ENCODE peak calls at places on chromosome 14, in seven cellular contexts. J is HepG2, Z is HCT116, T is K562, A is endothelial cell of umbilical vein, F is GM12878, S is SK-N-SH. U is an unnamed sample.

GRCh38 chr14:25406818-25407217 is 356.9 kb upstream of the STXBP6 start:
- DNase-seq in A (peak), S (no peak), J (peak), Z (no peak), F (no peak), T (peak), U (peak)

GRCh38 chr14:53696217-53696965 is 260.2 kb downstream of the BMP4 start:
- DNase-seq in T (no peak), J (peak), A (peak), Z (no peak), F (no peak), S (no peak), U (no peak)

GRCh38 chr14:100712490-100712889 is 14.2 kb upstream of the DLK1 start:
- DNase-seq in T (no peak), J (no peak), Z (no peak), A (no peak), F (no peak), S (no peak), U (no peak)

GRCh38 chr14:32472512-32473472 is 143.7 kb downstream of the AKAP6 start:
- DNase-seq in F (no peak), A (peak), T (no peak), Z (no peak), S (no peak), J (peak), U (no peak)

GRCh38 chr14:105155071-105155651 is 13.4 kb downstream of the JAG2 start:
- DNase-seq in S (no peak), A (no peak), F (no peak), Z (no peak), J (no peak), T (no peak), U (no peak)

GRCh38 chr14:34623506-34623905 is 6.4 kb downstream of the SNX6 start:
- DNase-seq in A (peak), S (no peak), J (no peak), Z (no peak), T (no peak), F (no peak), U (no peak)

GRCh38 chr14:75837151-75837787 is 144.5 kb downstream of the TGFB3 start:
- DNase-seq in J (no peak), T (no peak), F (no peak), S (no peak), Z (no peak), A (no peak), U (no peak)

GRCh38 chr14:105139831-105140239 is 28.7 kb downstream of the JAG2 start:
- DNase-seq in T (no peak), Z (no peak), F (no peak), A (no peak), S (no peak), J (no peak), U (no peak)

GRCh38 chr14:77579065-77579464 is 37.4 kb downstream of the SPTLC2 start:
- DNase-seq in T (no peak), F (no peak), J (no peak), A (no peak), S (no peak), Z (no peak), U (no peak)

GRCh38 chr14:71487449-71487848 is 444.8 kb upstream of the RGS6 start:
- DNase-seq in T (no peak), Z (no peak), J (no peak), A (no peak), F (no peak), S (no peak), U (no peak)

GRCh38 chr14:45679852-45680251 is 426.9 kb upstream of the MIS18BP1 start:
- DNase-seq in F (no peak), T (no peak), A (peak), Z (peak), S (no peak), J (no peak), U (no peak)

GRCh38 chr14:88146881-88147649 is 142.1 kb downstream of the GPR65 start:
- DNase-seq in F (no peak), A (no peak), Z (no peak), T (no peak), S (no peak), J (no peak), U (no peak)

GRCh38 chr14:70782361-70782760 is 27.0 kb downstream of the MAP3K9 start:
- DNase-seq in J (no peak), Z (no peak), T (no peak), A (no peak), F (no peak), S (no peak), U (no peak)

GRCh38 chr14:82094819-82095218 is 561.2 kb upstream of the SEL1L start:
- DNase-seq in Z (no peak), S (no peak), F (no peak), T (no peak), A (no peak), J (no peak), U (no peak)

GRCh38 chr14:50675597-50675996 is 7.5 kb upstream of the SAV1 start:
- DNase-seq in F (no peak), Z (no peak), J (no peak), A (no peak), T (no peak), S (no peak), U (no peak)

GRCh38 chr14:50676814-50677516 is 8.9 kb upstream of the SAV1 start:
- DNase-seq in Z (no peak), F (no peak), A (no peak), J (no peak), T (no peak), S (no peak), U (no peak)

GRCh38 chr14:50678163-50678562 is 10.1 kb upstream of the SAV1 start:
- DNase-seq in Z (no peak), S (no peak), A (no peak), F (no peak), T (no peak), J (no peak), U (no peak)

GRCh38 chr14:50679674-50680073 is 11.6 kb upstream of the SAV1 start:
- DNase-seq in S (no peak), J (no peak), F (no peak), A (no peak), Z (no peak), T (no peak), U (no peak)

GRCh38 chr14:50677527-50678063 is 9.5 kb upstream of the SAV1 start:
- DNase-seq in A (peak), S (no peak), J (peak), T (no peak), Z (peak), F (peak), U (no peak)
- TF ChIP-seq MAX in A (no peak), S (no peak), J (no peak), T (no peak), Z (no peak), F (no peak), U (no peak)

DNA sequence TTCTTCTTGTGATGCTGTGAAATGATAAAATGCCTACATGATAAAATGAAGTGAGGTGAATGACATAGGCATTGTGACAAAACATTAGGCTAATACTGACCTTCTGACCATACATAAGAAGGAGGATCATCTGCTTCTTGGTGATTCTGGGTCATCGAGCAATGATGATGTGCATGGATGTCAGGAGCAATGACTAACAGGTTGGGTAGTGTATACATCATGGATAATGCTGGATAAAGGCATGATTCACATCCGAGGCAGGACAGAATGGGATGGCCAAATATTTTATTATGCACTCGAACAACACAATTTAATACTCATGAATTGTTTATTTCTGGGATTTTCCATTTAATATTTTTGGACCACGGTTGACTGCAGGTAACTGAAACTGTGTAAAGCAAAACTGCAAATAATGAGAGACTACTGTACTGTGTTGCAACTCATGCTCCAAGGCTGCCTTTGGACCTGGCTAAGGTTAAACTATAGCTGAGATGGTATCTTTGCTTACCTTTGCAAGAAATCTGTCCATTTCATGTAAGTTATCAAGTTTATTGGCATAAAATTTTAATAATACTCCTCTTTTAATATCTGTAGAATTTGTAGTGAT is 7.6 kb upstream of the SLC25A21 start:
- DNase-seq in J (no peak), Z (no peak), T (no peak), F (no peak), A (no peak), S (no peak), U (no peak)
- H3K9ac ChIP-seq in J (no peak), Z (no peak), T (no peak), F (no peak), A (no peak), S (no peak), U (no peak)

GRCh38 chr14:79820866-79821535 is 390.3 kb downstream of the DIO2 start:
- DNase-seq in T (no peak), A (no peak), J (no peak), S (peak), Z (no peak), F (no peak), U (no peak)
- TF ChIP-seq MAX in T (no peak), A (no peak), J (no peak), S (no peak), Z (no peak), F (no peak), U (no peak)

DNA sequence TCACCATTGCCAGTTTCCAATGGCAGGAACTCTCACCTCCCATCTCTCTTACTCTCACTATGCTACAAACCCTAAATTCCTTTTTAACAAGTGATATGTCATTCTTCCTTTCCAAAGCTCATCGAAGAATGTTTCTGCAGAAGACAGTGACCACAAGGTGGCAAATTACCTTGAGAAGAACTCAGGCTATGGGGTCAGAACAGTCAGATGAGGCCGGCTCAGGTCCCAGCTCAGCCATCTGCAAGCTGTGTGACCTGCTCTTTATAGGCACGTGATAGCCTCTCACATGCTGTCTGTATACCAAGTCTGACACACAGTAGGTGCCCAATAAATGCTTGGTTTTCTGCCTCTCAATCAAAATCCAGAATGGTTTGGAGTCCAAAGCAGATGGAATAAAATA is 80.7 kb downstream of the FOXN3 start:
- DNase-seq in T (no peak), F (no peak), S (no peak), J (peak), A (no peak), Z (no peak), U (no peak)
- H3K9ac ChIP-seq in T (no peak), F (no peak), S (no peak), J (no peak), A (no peak), Z (no peak), U (no peak)

DNA sequence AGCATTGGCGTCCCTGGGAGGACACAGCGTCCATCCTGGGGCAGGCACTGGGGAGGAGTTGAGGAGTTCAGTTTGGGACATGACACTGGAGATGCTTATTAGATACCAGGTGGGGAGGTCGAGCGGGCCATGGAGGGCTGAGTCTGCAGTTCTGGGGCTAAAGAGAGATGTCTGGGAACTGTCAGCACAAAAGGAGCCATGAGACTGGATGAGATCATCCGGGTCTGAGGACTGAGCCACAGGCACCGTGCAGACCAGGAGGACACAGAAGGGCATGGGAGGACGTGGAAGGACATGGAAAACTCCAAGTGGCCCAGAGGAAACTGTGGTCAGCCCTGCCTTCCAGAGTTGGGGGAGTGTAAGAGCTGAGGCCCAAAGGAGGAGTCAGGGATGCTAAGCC is 92.6 kb downstream of the LGMN start:
- DNase-seq in F (no peak), T (no peak), Z (no peak), S (no peak), J (no peak), A (no peak), U (no peak)
- TF ChIP-seq MAX in F (no peak), T (no peak), Z (no peak), S (no peak), J (no peak), A (no peak), U (no peak)

DNA sequence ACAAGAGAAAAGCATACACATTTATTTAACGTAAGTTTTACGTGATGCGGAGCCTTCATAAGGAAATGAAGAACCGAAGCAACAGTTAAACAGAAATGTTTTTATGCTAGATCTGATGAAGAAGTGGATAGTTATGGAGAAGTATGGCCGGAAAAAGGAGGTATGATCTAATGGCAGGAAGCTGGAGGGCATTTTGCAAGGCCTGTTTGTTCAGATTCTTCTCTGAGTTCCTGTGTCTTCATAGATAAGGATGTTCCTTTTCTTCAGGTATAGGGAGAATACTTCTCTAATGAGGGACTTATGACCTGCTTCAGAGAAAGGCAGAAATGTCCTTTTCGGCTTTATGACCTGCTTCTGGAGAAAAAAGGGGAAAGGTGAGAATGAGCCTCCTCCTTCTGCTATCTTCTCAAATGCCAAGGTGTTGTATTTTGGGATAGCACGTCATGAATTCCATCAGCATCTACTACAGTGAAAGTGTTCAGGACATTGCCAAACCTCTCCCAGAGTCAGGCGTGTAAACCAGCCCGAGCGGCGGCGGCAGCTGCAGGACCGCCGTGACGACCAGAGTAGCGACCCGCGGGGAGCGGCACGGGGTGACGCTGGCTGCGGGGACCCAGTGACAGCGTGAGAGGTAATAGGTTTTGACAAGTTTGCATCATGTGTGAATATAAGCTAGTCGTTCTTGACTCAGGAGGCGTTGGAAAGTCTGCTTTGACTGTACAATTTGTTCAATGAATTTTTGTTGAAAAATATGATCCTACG is 33.7 kb upstream of the SGPP1 start:
- DNase-seq in T (no peak), J (no peak), Z (no peak), S (no peak), A (no peak), F (no peak), U (no peak)
- H3K9ac ChIP-seq in T (no peak), J (no peak), Z (no peak), S (no peak), A (no peak), F (no peak), U (no peak)

U was measured in H1.